ENCODE peak calls at places on chromosomes 5 and 9, in four cellular contexts. T is H9, G is MM.1S, R is OCI-LY7. K is an unnamed sample.

GRCh38 chr5:39217365-39218281 is 1.7 kb downstream of the FYB1 start:
- DNase-seq in R (peak), T (peak), G (peak), K (peak)

GRCh38 chr9:113349434-113350337 is at the start of gene BSPRY:
- DNase-seq in R (peak), G (peak), T (peak), K (peak)

GRCh38 chr9:134617246-134617645 is 24.4 kb upstream of the COL5A1 start:
- DNase-seq in G (no peak), T (peak), R (no peak), K (no peak)

GRCh38 chr5:95035891-95036675 is 248.8 kb downstream of the MCTP1 start:
- DNase-seq in T (no peak), R (no peak), G (peak), K (no peak)

GRCh38 chr5:6831678-6832077 is 118.4 kb downstream of the TENT4A start:
- DNase-seq in T (no peak), R (no peak), G (no peak), K (no peak)

GRCh38 chr9:18189876-18190670 is 283.9 kb upstream of the ADAMTSL1 start:
- DNase-seq in T (no peak), R (no peak), G (no peak), K (no peak)

GRCh38 chr5:178895615-178896571 is at the start of gene ZFP2:
- DNase-seq in T (peak), G (no peak), R (peak), K (peak)

GRCh38 chr9:89660286-89660685 is 55.5 kb downstream of the GADD45G start:
- DNase-seq in G (no peak), R (no peak), T (no peak), K (no peak)

GRCh38 chr9:131747352-131747751 is 7.5 kb upstream of the RAPGEF1 start:
- DNase-seq in T (no peak), R (peak), G (peak), K (peak)

GRCh38 chr5:81772488-81772887 is 21.6 kb upstream of the SSBP2 start:
- DNase-seq in R (no peak), T (no peak), G (no peak), K (no peak)

GRCh38 chr5:107670927-107671741 is at the start of gene EFNA5:
- DNase-seq in G (peak), T (peak), R (peak), K (peak)

GRCh38 chr9:75504721-75505120 is 385.8 kb upstream of the PCSK5 start:
- DNase-seq in G (no peak), R (no peak), T (no peak), K (no peak)

GRCh38 chr5:139574641-139575312 is 13.6 kb downstream of the UBE2D2 start:
- DNase-seq in T (no peak), G (peak), R (peak), K (peak)

GRCh38 chr5:68088302-68088701 is 127.3 kb upstream of the PIK3R1 start:
- DNase-seq in G (no peak), T (no peak), R (no peak), K (no peak)

GRCh38 chr9:105401651-105402050 is 46.2 kb upstream of the FSD1L start:
- DNase-seq in G (no peak), T (no peak), R (peak), K (no peak)

GRCh38 chr5:51651889-51652288 is 268.6 kb downstream of the ISL1 start:
- DNase-seq in T (no peak), R (no peak), G (no peak), K (no peak)

GRCh38 chr9:124267271-124267807 is 9.6 kb downstream of the NEK6 start:
- DNase-seq in G (no peak), T (no peak), R (peak), K (no peak)

GRCh38 chr9:7592321-7593319 is 207.0 kb downstream of the DMAC1 start:
- DNase-seq in T (peak), G (no peak), R (no peak), K (no peak)
- H2AFZ ChIP-seq in T (no peak), G (no peak), R (no peak), K (no peak)

GRCh38 chr9:36276840-36277239 is 18.6 kb upstream of the GNE start:
- DNase-seq in R (no peak), G (no peak), T (no peak), K (no peak)
- H2AFZ ChIP-seq in R (no peak), G (no peak), T (peak), K (no peak)

DNA sequence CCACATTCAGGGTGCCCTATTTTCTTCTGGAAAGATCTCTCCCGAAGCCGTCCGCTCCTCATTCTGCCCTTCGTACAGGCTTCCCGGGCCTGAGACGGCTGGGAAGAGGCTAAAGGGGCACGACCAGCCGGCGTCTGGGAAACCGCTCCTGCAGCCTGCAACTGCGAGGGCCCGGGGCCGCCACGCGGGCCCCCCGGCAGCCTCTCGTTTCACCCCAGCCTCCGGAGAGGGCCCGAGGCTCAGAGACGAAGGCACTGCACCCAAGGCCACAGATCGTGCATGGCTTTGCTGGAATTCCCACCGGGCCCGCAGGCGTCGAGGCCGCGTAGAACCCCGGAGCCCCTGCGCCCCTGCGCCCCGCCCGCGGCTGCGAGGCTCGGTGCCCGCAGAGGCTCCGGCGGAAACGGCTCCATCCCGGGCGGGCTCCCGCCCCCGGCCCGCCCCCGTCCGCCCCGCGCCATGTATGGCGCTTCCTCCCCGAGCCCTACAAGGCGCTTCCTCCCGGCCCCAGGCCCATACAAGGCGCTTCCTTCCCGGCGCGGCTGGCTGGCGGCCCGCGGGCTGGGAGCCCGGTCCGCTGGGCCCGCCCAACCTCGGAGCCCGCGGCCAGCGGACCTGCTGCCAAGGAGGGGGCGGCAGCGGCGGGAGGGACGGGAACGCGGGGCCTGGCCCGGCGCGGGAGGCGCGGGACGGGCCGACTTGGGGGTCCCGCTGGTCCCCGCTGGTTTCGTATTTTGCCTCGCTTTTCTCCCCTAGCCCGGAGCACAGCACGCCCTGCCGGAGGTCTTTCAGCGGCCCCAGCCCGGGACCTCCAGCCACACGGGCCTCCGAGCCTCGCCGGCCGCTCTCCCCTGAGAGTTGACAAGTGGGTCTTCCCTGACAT is 26.6 kb downstream of the EGR1 start:
- DNase-seq in G (peak), T (peak), R (peak), K (peak)
- H2AFZ ChIP-seq in G (peak), T (no peak), R (peak), K (peak)

DNA sequence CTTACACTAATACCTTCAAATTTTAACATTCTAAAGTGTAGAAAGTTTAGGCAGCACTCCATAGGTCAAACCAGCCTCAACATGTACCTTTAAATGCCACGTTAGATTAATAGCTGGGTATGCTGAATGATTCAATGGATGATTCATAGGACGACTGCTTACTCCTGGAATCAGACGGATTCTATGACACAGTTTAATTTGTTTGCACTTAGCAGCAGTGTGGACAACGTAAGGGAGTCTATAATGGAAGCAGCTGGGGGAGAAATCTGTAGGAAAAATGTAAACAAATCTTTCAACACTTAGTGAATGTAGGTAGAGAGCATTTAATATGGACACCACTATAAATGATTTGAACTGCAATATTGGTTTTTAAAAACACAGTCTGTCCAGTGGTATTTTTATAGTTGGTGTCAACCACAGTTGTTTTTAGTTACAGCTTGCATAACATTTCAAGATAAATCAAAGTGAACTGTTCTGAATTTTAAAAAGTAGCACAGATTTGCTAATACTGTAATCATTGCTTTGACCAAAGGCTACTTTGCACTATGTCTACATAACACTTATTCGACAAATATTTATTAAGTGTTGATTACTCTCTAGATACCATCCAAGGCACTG is 701.5 kb upstream of the MEF2C start:
- DNase-seq in G (no peak), T (no peak), R (no peak), K (no peak)
- H2AFZ ChIP-seq in G (no peak), T (no peak), R (no peak), K (no peak)

GRCh38 chr9:87497604-87498045 is at the start of gene DAPK1:
- DNase-seq in G (peak), R (no peak), T (peak), K (no peak)

GRCh38 chr9:87499455-87500015 is 1.9 kb downstream of the DAPK1 start:
- DNase-seq in G (peak), T (no peak), R (no peak), K (no peak)

GRCh38 chr9:87500491-87500890 is 2.8 kb downstream of the DAPK1 start:
- DNase-seq in T (no peak), G (peak), R (no peak), K (no peak)

GRCh38 chr9:87498046-87498815 is 564 bp downstream of the DAPK1 start:
- DNase-seq in G (peak), R (no peak), T (peak), K (no peak)

GRCh38 chr9:87498816-87499454 is 1.3 kb downstream of the DAPK1 start:
- DNase-seq in R (no peak), G (peak), T (peak), K (no peak)
- H2AFZ ChIP-seq in R (no peak), G (peak), T (no peak), K (no peak)

GRCh38 chr5:180399931-180400330 is 46.8 kb upstream of the GFPT2 start:
- DNase-seq in G (no peak), T (no peak), R (no peak), K (no peak)

GRCh38 chr5:180394031-180394636 is 41.0 kb upstream of the GFPT2 start:
- DNase-seq in R (no peak), G (no peak), T (peak), K (no peak)

GRCh38 chr5:180399391-180399790 is 46.3 kb upstream of the GFPT2 start:
- DNase-seq in G (no peak), R (no peak), T (no peak), K (no peak)

GRCh38 chr5:180395540-180396274 is 42.6 kb upstream of the GFPT2 start:
- DNase-seq in R (no peak), T (no peak), G (no peak), K (no peak)

GRCh38 chr5:180396931-180397330 is 43.8 kb upstream of the GFPT2 start:
- DNase-seq in R (no peak), T (no peak), G (no peak), K (no peak)
- H2AFZ ChIP-seq in R (no peak), T (no peak), G (no peak), K (no peak)

GRCh38 chr5:43258116-43258515 is 55.1 kb downstream of the HMGCS1 start:
- DNase-seq in R (no peak), T (no peak), G (no peak), K (no peak)
- H2AFZ ChIP-seq in R (no peak), T (no peak), G (no peak), K (no peak)

GRCh38 chr9:107636596-107637405 is 147.2 kb upstream of the KLF4 start:
- DNase-seq in T (no peak), R (no peak), G (no peak), K (no peak)
- H2AFZ ChIP-seq in T (no peak), R (no peak), G (no peak), K (no peak)

DNA sequence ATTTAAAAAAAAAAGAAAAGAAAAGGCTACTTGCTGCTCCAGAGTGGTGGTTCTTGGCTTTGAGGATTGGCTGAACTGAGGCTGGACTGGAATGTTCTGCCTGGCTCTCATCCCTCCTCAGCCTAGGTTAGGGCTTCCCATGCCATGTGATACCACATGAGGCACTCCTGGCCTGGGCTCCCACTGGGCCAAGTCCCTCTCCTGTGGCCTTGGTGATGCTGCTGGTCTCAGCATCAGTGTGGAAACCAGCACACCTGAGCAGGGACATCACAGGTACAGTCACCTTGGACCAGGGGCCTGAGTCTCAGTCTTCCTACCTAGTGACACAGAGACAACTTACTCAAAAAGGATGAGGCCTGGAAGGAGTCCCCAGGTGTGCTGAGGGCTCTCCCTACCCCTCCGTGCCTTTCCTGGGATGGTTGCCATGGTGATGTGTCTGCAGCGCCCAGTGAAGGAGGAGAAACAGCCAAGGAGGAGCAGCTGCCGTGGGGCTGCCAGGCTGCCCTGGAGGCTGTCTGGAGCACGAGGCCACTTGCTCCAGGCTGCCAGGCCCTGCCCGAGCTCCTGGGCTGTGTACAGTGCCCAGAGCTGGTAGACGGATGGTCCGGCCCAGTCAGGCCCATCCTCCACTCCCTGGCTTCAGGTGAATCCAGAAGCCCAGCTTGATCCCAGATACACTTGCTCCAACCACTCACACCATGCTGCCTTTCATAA is 71.0 kb downstream of the WNK2 start:
- DNase-seq in R (no peak), T (peak), G (no peak), K (no peak)
- H2AFZ ChIP-seq in R (no peak), T (no peak), G (no peak), K (no peak)

K was measured in DND-41.